ENCODE peak calls at places on chromosome 22, in ten cellular contexts. K is right lobe of liver; W is HT-29; F is smooth muscle cell of the brain vasculature; J is PC-3; U is cardiac fibroblast; V is activated CD4-positive, alpha-beta T cell treated with anti-CD3 and anti-CD28 coated beads for 24 hours; D is NCI-H460; Q is NCI-H2081; P is NCI-H748 treated with DMSO at 0.1 percent for 48 hours. S is an unnamed sample.

GRCh38 chr22:44479662-44480061 is 18.4 kb downstream of the RTL6 start:
- DNase-seq in U (no peak), K (no peak), D (no peak), J (no peak), V (no peak), Q (no peak), W (no peak), F (no peak), P (peak), S (peak)

GRCh38 chr22:37163618-37164534 is 14.2 kb upstream of the IL2RB start:
- DNase-seq in U (no peak), F (no peak), J (no peak), V (peak), K (peak), Q (no peak), D (no peak), P (no peak), W (no peak), S (no peak)

GRCh38 chr22:49946612-49947295 is 13.8 kb upstream of the PIM3 start:
- DNase-seq in U (no peak), V (no peak), D (no peak), W (no peak), J (no peak), Q (peak), P (no peak), K (no peak), F (no peak), S (peak)

GRCh38 chr22:34850010-34850409 is 215.9 kb upstream of the ISX start:
- DNase-seq in P (no peak), W (no peak), J (no peak), F (no peak), Q (no peak), V (no peak), U (no peak), D (no peak), K (no peak), S (no peak)

GRCh38 chr22:25068701-25069100 is 116.2 kb downstream of the KIAA1671 start:
- DNase-seq in V (no peak), U (no peak), F (no peak), K (no peak), J (no peak), W (no peak), P (no peak), Q (no peak), D (no peak), S (no peak)

GRCh38 chr22:23237201-23237798 is 57.0 kb downstream of the BCR start:
- DNase-seq in P (peak), D (no peak), F (no peak), W (no peak), K (no peak), J (no peak), U (no peak), Q (peak), V (no peak), S (peak)

GRCh38 chr22:46052801-46053562 is 76.0 kb upstream of the WNT7B start:
- DNase-seq in J (peak), K (peak), V (no peak), F (no peak), W (peak), D (no peak), P (peak), Q (no peak), U (peak), S (peak)

GRCh38 chr22:44192098-44192810 is 11.5 kb downstream of the PARVG start:
- DNase-seq in U (peak), W (peak), D (no peak), K (no peak), V (peak), Q (no peak), J (peak), P (peak), F (no peak), S (peak)

GRCh38 chr22:24408630-24409029 is 18.8 kb upstream of the ADORA2A start:
- DNase-seq in F (no peak), P (no peak), K (peak), D (no peak), W (no peak), V (no peak), Q (no peak), J (no peak), U (no peak), S (no peak)

GRCh38 chr22:24160546-24160945 is 20.7 kb upstream of the SUSD2 start:
- DNase-seq in U (no peak), Q (no peak), D (no peak), F (no peak), V (no peak), W (no peak), K (no peak), J (no peak), P (no peak), S (no peak)

GRCh38 chr22:48389916-48390315 is 1437.8 kb downstream of the BRD1 start:
- DNase-seq in J (no peak), W (no peak), P (no peak), V (no peak), D (no peak), F (no peak), U (no peak), K (no peak), Q (no peak), S (no peak)

GRCh38 chr22:26642465-26643367 is 14.7 kb upstream of the MIAT start:
- DNase-seq in K (peak), Q (peak), J (no peak), P (peak), D (no peak), F (no peak), U (peak), W (no peak), V (peak), S (no peak)

GRCh38 chr22:43239102-43239875 is 52.4 kb upstream of the TTLL12 start:
- DNase-seq in K (no peak), U (no peak), W (no peak), F (no peak), D (no peak), V (no peak), J (no peak), P (no peak), Q (no peak), S (no peak)

GRCh38 chr22:33917744-33918406 is 2.4 kb downstream of the LARGE1 start:
- DNase-seq in V (no peak), Q (no peak), U (peak), D (no peak), K (no peak), P (no peak), J (no peak), F (no peak), W (peak), S (peak)

GRCh38 chr22:31321421-31321820 is 24.7 kb downstream of the PATZ1 start:
- DNase-seq in J (no peak), D (no peak), U (no peak), V (no peak), Q (no peak), K (no peak), W (no peak), P (no peak), F (no peak), S (no peak)

GRCh38 chr22:36925388-36926290 is 12.2 kb downstream of the CSF2RB start:
- DNase-seq in J (peak), W (no peak), D (no peak), V (no peak), U (peak), P (no peak), K (no peak), F (no peak), Q (no peak), S (no peak)